ENCODE peak calls at places on chromosomes 3 and 15, in four cellular contexts. U, N, B and T are unnamed samples.

GRCh38 chr3:126040386-126040785 is 43.5 kb downstream of the SLC41A3 start:
- DNase-seq in U (no peak), N (no peak), B (no peak), T (no peak)

GRCh38 chr3:127417709-127418559 is 130.1 kb upstream of the PRR20G start:
- DNase-seq in U (no peak), N (no peak), B (no peak), T (no peak)

GRCh38 chr3:55936549-55937052 is 449.5 kb upstream of the WNT5A start:
- DNase-seq in N (no peak), U (no peak), B (no peak), T (no peak)

GRCh38 chr15:71153823-71154524 is 38.7 kb downstream of the THSD4 start:
- DNase-seq in N (no peak), B (no peak), U (no peak), T (peak)

GRCh38 chr15:58473720-58474119 is 41.9 kb downstream of the LIPC start:
- DNase-seq in U (no peak), N (no peak), B (no peak), T (peak)

GRCh38 chr3:167675835-167676234 is 22.1 kb upstream of the WDR49 start:
- DNase-seq in B (no peak), U (no peak), N (no peak), T (no peak)

GRCh38 chr15:27993544-27993943 is 105.6 kb downstream of the OCA2 start:
- DNase-seq in N (no peak), U (no peak), B (no peak), T (no peak)

GRCh38 chr15:70507772-70508351 is 255.5 kb downstream of the UACA start:
- DNase-seq in N (no peak), B (no peak), U (no peak), T (peak)

GRCh38 chr15:83436513-83437158 is 10.5 kb upstream of the SH3GL3 start:
- DNase-seq in U (no peak), N (no peak), B (no peak), T (peak)

GRCh38 chr3:39668420-39668819 is 141.0 kb upstream of the MYRIP start:
- DNase-seq in U (no peak), N (no peak), B (peak), T (peak)

GRCh38 chr3:69890094-69890493 is 109.4 kb upstream of the SAMMSON start:
- DNase-seq in B (no peak), U (no peak), N (no peak), T (peak)

GRCh38 chr15:83764201-83764839 is 110.4 kb downstream of the ADAMTSL3 start:
- DNase-seq in B (no peak), U (no peak), N (no peak), T (no peak)

GRCh38 chr3:185264849-185265553 is 11.2 kb upstream of the EHHADH start:
- DNase-seq in N (no peak), U (no peak), B (no peak), T (no peak)

GRCh38 chr3:169466990-169467389 is 196.5 kb downstream of the MECOM start:
- DNase-seq in N (no peak), B (no peak), U (no peak), T (no peak)

GRCh38 chr15:37902126-37902525 is 32.3 kb upstream of the TMCO5A start:
- DNase-seq in U (no peak), B (no peak), N (no peak), T (no peak)

GRCh38 chr3:52483577-52484495 is 11.3 kb upstream of the STAB1 start:
- DNase-seq in U (no peak), B (peak), N (no peak), T (peak)

GRCh38 chr15:101349497-101349951 is 54.5 kb upstream of the SNRPA1 start:
- DNase-seq in N (no peak), B (no peak), U (no peak), T (peak)

GRCh38 chr3:62604301-62604700 is 231.0 kb upstream of the FEZF2 start:
- DNase-seq in N (no peak), B (peak), U (no peak), T (peak)

GRCh38 chr3:76131396-76132153 is 346.2 kb upstream of the ZNF717 start:
- DNase-seq in U (no peak), B (no peak), N (no peak), T (no peak)

GRCh38 chr3:52925405-52926313 is 28.3 kb upstream of the STIMATE start:
- DNase-seq in B (no peak), U (no peak), N (no peak), T (no peak)

GRCh38 chr15:91685436-91685835 is 168.1 kb upstream of the SLCO3A1 start:
- DNase-seq in N (no peak), U (no peak), B (no peak), T (no peak)

GRCh38 chr3:187352581-187353575 is 15.3 kb upstream of the RTP4 start:
- DNase-seq in N (no peak), U (no peak), B (no peak), T (peak)

GRCh38 chr3:182384182-182384581 is 409.1 kb upstream of the ATP11B start:
- DNase-seq in B (no peak), N (no peak), U (no peak), T (peak)

GRCh38 chr3:14507345-14507741 is 32.8 kb downstream of the GRIP2 start:
- DNase-seq in U (no peak), N (no peak), B (no peak), T (no peak)

GRCh38 chr3:165464736-165465135 is 268.6 kb upstream of the SLITRK3 start:
- DNase-seq in U (no peak), N (no peak), B (no peak), T (peak)

GRCh38 chr15:22257047-22257667 is 176.8 kb downstream of the OR4M2 start:
- DNase-seq in U (no peak), B (no peak), N (no peak), T (no peak)

GRCh38 chr3:42588625-42589024 is 2.0 kb upstream of the SS18L2 start:
- DNase-seq in U (no peak), B (no peak), N (no peak), T (peak)

GRCh38 chr15:94792166-94792565 is 560.8 kb downstream of the MCTP2 start:
- DNase-seq in B (no peak), U (no peak), N (no peak), T (peak)

GRCh38 chr3:128760881-128761280 is 34.9 kb downstream of the RAB7A start:
- DNase-seq in U (no peak), N (no peak), B (no peak), T (no peak)

GRCh38 chr3:157754415-157754814 is 251.2 kb upstream of the VEPH1 start:
- DNase-seq in N (no peak), B (no peak), U (no peak), T (no peak)

GRCh38 chr3:51975857-51976549 is 1.1 kb downstream of the ABHD14A start:
- DNase-seq in N (no peak), B (no peak), U (no peak), T (no peak)

GRCh38 chr15:83365370-83365938 is 81.0 kb upstream of the BNC1 start:
- DNase-seq in B (peak), N (no peak), U (no peak), T (peak)

GRCh38 chr15:95596487-95596886 is 734.0 kb upstream of the NR2F2 start:
- DNase-seq in B (no peak), N (no peak), U (no peak), T (no peak)

GRCh38 chr3:152109038-152109437 is 159.7 kb upstream of the MBNL1 start:
- DNase-seq in B (no peak), N (no peak), U (no peak), T (no peak)

GRCh38 chr3:166123576-166123975 is 286.4 kb upstream of the BCHE start:
- DNase-seq in N (no peak), U (no peak), B (no peak), T (peak)

GRCh38 chr3:36941658-36942057 is 3.2 kb downstream of the TRANK1 start:
- DNase-seq in B (no peak), N (no peak), U (no peak), T (no peak)

GRCh38 chr15:70580286-70580685 is 183.1 kb downstream of the UACA start:
- DNase-seq in N (no peak), B (no peak), U (no peak), T (no peak)

GRCh38 chr3:18988619-18989229 is 159.6 kb upstream of the KCNH8 start:
- DNase-seq in N (no peak), U (no peak), B (no peak), T (peak)

GRCh38 chr15:88394553-88395159 is 72.5 kb downstream of the MRPL46 start:
- DNase-seq in U (no peak), N (no peak), B (no peak), T (no peak)